ENCODE peak calls at places on chromosomes 12 and 14, in ten cellular contexts. One of them, this sample, is unnamed.

GRCh38 chr14:23405516-23406025 is 2.5 kb downstream of the MYH6 start:
- DNase-seq in BJ: no peak
- DNase-seq in A549: no peak
- DNase-seq in lung: no peak
- DNase-seq in upper lobe of right lung: no peak
- DNase-seq in psoas muscle: peak
- DNase-seq in stomach: no peak
- DNase-seq in endothelial cell of umbilical vein: no peak
- DNase-seq in epithelial cell of esophagus: no peak
- DNase-seq in AG04450: no peak
- DNase-seq in this sample: no peak

GRCh38 chr12:108572166-108572790 is 9.9 kb downstream of the ISCU start:
- DNase-seq in BJ: no peak
- DNase-seq in A549: no peak
- DNase-seq in lung: peak
- DNase-seq in upper lobe of right lung: no peak
- DNase-seq in psoas muscle: no peak
- DNase-seq in stomach: no peak
- DNase-seq in endothelial cell of umbilical vein: no peak
- DNase-seq in epithelial cell of esophagus: no peak
- DNase-seq in AG04450: no peak
- DNase-seq in this sample: no peak

GRCh38 chr14:103319422-103319821 is 14.6 kb upstream of the EIF5 start:
- DNase-seq in BJ: no peak
- DNase-seq in A549: no peak
- DNase-seq in lung: no peak
- DNase-seq in upper lobe of right lung: no peak
- DNase-seq in psoas muscle: no peak
- DNase-seq in stomach: no peak
- DNase-seq in endothelial cell of umbilical vein: no peak
- DNase-seq in epithelial cell of esophagus: no peak
- DNase-seq in AG04450: no peak
- DNase-seq in this sample: no peak

GRCh38 chr12:118536306-118536900 is 160.0 kb downstream of the SUDS3 start:
- DNase-seq in BJ: no peak
- DNase-seq in A549: no peak
- DNase-seq in lung: no peak
- DNase-seq in upper lobe of right lung: no peak
- DNase-seq in psoas muscle: no peak
- DNase-seq in stomach: no peak
- DNase-seq in endothelial cell of umbilical vein: no peak
- DNase-seq in epithelial cell of esophagus: no peak
- DNase-seq in AG04450: no peak
- DNase-seq in this sample: no peak

GRCh38 chr14:57326253-57326652 is 57.5 kb downstream of the AP5M1 start:
- DNase-seq in BJ: no peak
- DNase-seq in A549: no peak
- DNase-seq in lung: no peak
- DNase-seq in upper lobe of right lung: no peak
- DNase-seq in psoas muscle: no peak
- DNase-seq in stomach: no peak
- DNase-seq in endothelial cell of umbilical vein: no peak
- DNase-seq in epithelial cell of esophagus: no peak
- DNase-seq in AG04450: no peak
- DNase-seq in this sample: no peak

GRCh38 chr12:28869197-28869596 is 279.9 kb upstream of the FAR2 start:
- DNase-seq in BJ: peak
- DNase-seq in A549: no peak
- DNase-seq in lung: no peak
- DNase-seq in upper lobe of right lung: no peak
- DNase-seq in psoas muscle: no peak
- DNase-seq in stomach: no peak
- DNase-seq in endothelial cell of umbilical vein: peak
- DNase-seq in epithelial cell of esophagus: peak
- DNase-seq in AG04450: peak
- DNase-seq in this sample: no peak

GRCh38 chr12:99154264-99154982 is 493.1 kb upstream of the GARIN6 start:
- DNase-seq in BJ: no peak
- DNase-seq in A549: no peak
- DNase-seq in lung: no peak
- DNase-seq in upper lobe of right lung: no peak
- DNase-seq in psoas muscle: no peak
- DNase-seq in stomach: no peak
- DNase-seq in endothelial cell of umbilical vein: no peak
- DNase-seq in epithelial cell of esophagus: no peak
- DNase-seq in AG04450: no peak
- DNase-seq in this sample: no peak

GRCh38 chr14:102442241-102443211 is 67.0 kb downstream of the ANKRD9 start:
- DNase-seq in BJ: no peak
- DNase-seq in A549: no peak
- DNase-seq in lung: no peak
- DNase-seq in upper lobe of right lung: no peak
- DNase-seq in psoas muscle: peak
- DNase-seq in stomach: no peak
- DNase-seq in endothelial cell of umbilical vein: no peak
- DNase-seq in epithelial cell of esophagus: peak
- DNase-seq in AG04450: no peak
- DNase-seq in this sample: no peak

GRCh38 chr12:129195081-129195480 is 341.8 kb downstream of the GLT1D1 start:
- DNase-seq in BJ: no peak
- DNase-seq in A549: no peak
- DNase-seq in lung: no peak
- DNase-seq in upper lobe of right lung: no peak
- DNase-seq in psoas muscle: no peak
- DNase-seq in stomach: no peak
- DNase-seq in endothelial cell of umbilical vein: no peak
- DNase-seq in epithelial cell of esophagus: no peak
- DNase-seq in AG04450: no peak
- DNase-seq in this sample: no peak

GRCh38 chr12:129185855-129186254 is 332.6 kb downstream of the GLT1D1 start:
- DNase-seq in BJ: no peak
- DNase-seq in A549: no peak
- DNase-seq in lung: no peak
- DNase-seq in upper lobe of right lung: no peak
- DNase-seq in psoas muscle: no peak
- DNase-seq in stomach: no peak
- DNase-seq in endothelial cell of umbilical vein: no peak
- DNase-seq in epithelial cell of esophagus: no peak
- DNase-seq in AG04450: no peak
- DNase-seq in this sample: no peak

GRCh38 chr12:129186952-129187351 is 333.7 kb downstream of the GLT1D1 start:
- DNase-seq in BJ: no peak
- DNase-seq in A549: peak
- DNase-seq in lung: no peak
- DNase-seq in upper lobe of right lung: no peak
- DNase-seq in psoas muscle: no peak
- DNase-seq in stomach: no peak
- DNase-seq in endothelial cell of umbilical vein: no peak
- DNase-seq in epithelial cell of esophagus: no peak
- DNase-seq in AG04450: no peak
- DNase-seq in this sample: no peak

GRCh38 chr12:129193263-129193871 is 340.1 kb downstream of the GLT1D1 start:
- DNase-seq in BJ: no peak
- DNase-seq in A549: peak
- DNase-seq in lung: no peak
- DNase-seq in upper lobe of right lung: no peak
- DNase-seq in psoas muscle: no peak
- DNase-seq in stomach: peak
- DNase-seq in endothelial cell of umbilical vein: no peak
- DNase-seq in epithelial cell of esophagus: no peak
- DNase-seq in AG04450: no peak
- DNase-seq in this sample: no peak

DNA sequence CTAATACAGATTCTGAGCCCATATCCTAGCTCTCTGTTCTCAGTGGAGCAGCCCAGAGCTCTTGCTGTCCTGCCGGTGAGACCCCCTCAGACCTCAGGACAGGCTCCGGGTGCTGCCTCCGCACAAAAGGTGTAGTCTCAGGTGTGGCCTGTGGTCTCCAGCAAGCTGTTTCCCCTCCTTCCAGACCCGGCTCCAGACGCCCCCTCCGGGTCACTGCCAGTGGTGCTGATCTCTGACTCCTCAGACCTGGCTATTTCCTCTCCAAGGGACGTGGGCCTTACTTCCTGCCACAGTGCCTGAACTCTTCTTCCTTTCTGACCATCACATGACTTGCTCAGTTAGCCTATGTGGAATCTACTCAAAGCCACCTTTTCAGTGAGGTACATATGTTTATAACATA is 337.5 kb downstream of the GLT1D1 start:
- DNase-seq in BJ: no peak
- DNase-seq in A549: no peak
- DNase-seq in lung: no peak
- DNase-seq in upper lobe of right lung: no peak
- DNase-seq in psoas muscle: no peak
- DNase-seq in stomach: no peak
- DNase-seq in endothelial cell of umbilical vein: no peak
- DNase-seq in epithelial cell of esophagus: no peak
- DNase-seq in AG04450: no peak
- DNase-seq in this sample: no peak
- TF ChIP-seq CTCF in BJ: no peak
- TF ChIP-seq CTCF in A549: no peak
- TF ChIP-seq CTCF in lung: no peak
- TF ChIP-seq CTCF in upper lobe of right lung: no peak
- TF ChIP-seq CTCF in psoas muscle: no peak
- TF ChIP-seq CTCF in stomach: no peak
- TF ChIP-seq CTCF in endothelial cell of umbilical vein: no peak
- TF ChIP-seq CTCF in epithelial cell of esophagus: no peak
- TF ChIP-seq CTCF in AG04450: no peak
- TF ChIP-seq CTCF in this sample: no peak

GRCh38 chr12:19783547-19784444 is 344.5 kb downstream of the AEBP2 start:
- DNase-seq in BJ: no peak
- DNase-seq in A549: no peak
- DNase-seq in lung: no peak
- DNase-seq in upper lobe of right lung: no peak
- DNase-seq in psoas muscle: no peak
- DNase-seq in stomach: no peak
- DNase-seq in endothelial cell of umbilical vein: no peak
- DNase-seq in epithelial cell of esophagus: no peak
- DNase-seq in AG04450: no peak
- DNase-seq in this sample: no peak
- H3K4me3 ChIP-seq in BJ: no peak
- H3K4me3 ChIP-seq in A549: no peak
- H3K4me3 ChIP-seq in lung: no peak
- H3K4me3 ChIP-seq in upper lobe of right lung: no peak
- H3K4me3 ChIP-seq in psoas muscle: no peak
- H3K4me3 ChIP-seq in stomach: no peak
- H3K4me3 ChIP-seq in endothelial cell of umbilical vein: no peak
- H3K4me3 ChIP-seq in epithelial cell of esophagus: no peak
- H3K4me3 ChIP-seq in AG04450: no peak
- H3K4me3 ChIP-seq in this sample: no peak

GRCh38 chr12:68805592-68806120 is 2.3 kb upstream of the MDM2 start:
- DNase-seq in BJ: no peak
- DNase-seq in A549: no peak
- DNase-seq in lung: no peak
- DNase-seq in upper lobe of right lung: no peak
- DNase-seq in psoas muscle: no peak
- DNase-seq in stomach: no peak
- DNase-seq in endothelial cell of umbilical vein: no peak
- DNase-seq in epithelial cell of esophagus: peak
- DNase-seq in AG04450: no peak
- DNase-seq in this sample: no peak

GRCh38 chr12:68808388-68809189 is 612 bp downstream of the MDM2 start:
- DNase-seq in BJ: peak
- DNase-seq in A549: peak
- DNase-seq in lung: peak
- DNase-seq in upper lobe of right lung: peak
- DNase-seq in psoas muscle: peak
- DNase-seq in stomach: peak
- DNase-seq in endothelial cell of umbilical vein: peak
- DNase-seq in epithelial cell of esophagus: peak
- DNase-seq in AG04450: peak
- DNase-seq in this sample: peak

GRCh38 chr12:68806488-68807237 is 1.3 kb upstream of the MDM2 start:
- DNase-seq in BJ: no peak
- DNase-seq in A549: no peak
- DNase-seq in lung: no peak
- DNase-seq in upper lobe of right lung: no peak
- DNase-seq in psoas muscle: no peak
- DNase-seq in stomach: no peak
- DNase-seq in endothelial cell of umbilical vein: no peak
- DNase-seq in epithelial cell of esophagus: no peak
- DNase-seq in AG04450: no peak
- DNase-seq in this sample: no peak

GRCh38 chr12:68809190-68810026 is 1.4 kb downstream of the MDM2 start:
- DNase-seq in BJ: no peak
- DNase-seq in A549: peak
- DNase-seq in lung: no peak
- DNase-seq in upper lobe of right lung: no peak
- DNase-seq in psoas muscle: no peak
- DNase-seq in stomach: no peak
- DNase-seq in endothelial cell of umbilical vein: no peak
- DNase-seq in epithelial cell of esophagus: no peak
- DNase-seq in AG04450: no peak
- DNase-seq in this sample: no peak

DNA sequence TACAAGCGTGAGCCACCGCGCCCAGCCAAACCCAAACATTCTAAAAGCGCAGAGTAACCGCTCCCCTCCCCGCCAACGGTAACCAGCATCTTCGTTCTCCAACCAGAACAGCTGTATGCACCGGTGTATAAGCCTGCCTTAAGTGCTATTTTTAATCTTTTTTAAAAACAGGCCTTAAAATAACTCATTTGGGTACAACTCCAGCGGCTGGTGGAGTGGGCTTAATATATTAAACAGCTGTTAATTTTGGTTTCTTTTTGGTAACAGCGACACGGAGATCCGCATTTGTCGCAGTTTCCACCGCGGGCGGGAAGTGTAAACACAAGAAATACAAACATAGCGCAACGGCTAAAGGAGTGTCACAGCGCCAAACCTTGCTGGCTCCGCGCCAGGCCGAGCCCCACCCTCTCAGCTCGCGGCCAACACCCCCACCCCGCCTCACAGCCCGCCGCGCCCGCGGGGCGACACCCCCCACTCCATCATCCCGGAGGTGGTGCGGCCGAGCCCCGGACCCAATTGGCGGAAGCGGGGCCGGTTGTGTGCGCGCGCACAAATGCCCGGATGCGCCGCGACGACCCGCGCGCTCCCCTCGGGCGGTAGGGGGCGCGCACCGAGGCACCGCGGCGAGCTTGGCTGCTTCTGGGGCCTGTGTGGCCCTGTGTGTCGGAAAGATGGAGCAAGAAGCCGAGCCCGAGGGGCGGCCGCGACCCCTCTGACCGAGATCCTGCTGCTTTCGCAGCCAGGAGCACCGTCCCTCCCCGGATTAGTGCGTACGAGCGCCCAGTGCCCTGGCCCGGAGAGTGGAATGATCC is at the start of gene MDM2:
- DNase-seq in BJ: peak
- DNase-seq in A549: peak
- DNase-seq in lung: peak
- DNase-seq in upper lobe of right lung: peak
- DNase-seq in psoas muscle: peak
- DNase-seq in stomach: peak
- DNase-seq in endothelial cell of umbilical vein: peak
- DNase-seq in epithelial cell of esophagus: peak
- DNase-seq in AG04450: peak
- DNase-seq in this sample: peak
- TF ChIP-seq CTCF in BJ: peak
- TF ChIP-seq CTCF in A549: peak
- TF ChIP-seq CTCF in lung: peak
- TF ChIP-seq CTCF in upper lobe of right lung: peak
- TF ChIP-seq CTCF in psoas muscle: peak
- TF ChIP-seq CTCF in stomach: no peak
- TF ChIP-seq CTCF in endothelial cell of umbilical vein: peak
- TF ChIP-seq CTCF in epithelial cell of esophagus: peak
- TF ChIP-seq CTCF in AG04450: peak
- TF ChIP-seq CTCF in this sample: peak

GRCh38 chr12:93743229-93743998 is 66.2 kb downstream of the CRADD start:
- DNase-seq in BJ: no peak
- DNase-seq in A549: no peak
- DNase-seq in lung: no peak
- DNase-seq in upper lobe of right lung: no peak
- DNase-seq in psoas muscle: no peak
- DNase-seq in stomach: no peak
- DNase-seq in endothelial cell of umbilical vein: no peak
- DNase-seq in epithelial cell of esophagus: no peak
- DNase-seq in AG04450: no peak
- DNase-seq in this sample: no peak
- H3K4me3 ChIP-seq in BJ: no peak
- H3K4me3 ChIP-seq in A549: no peak
- H3K4me3 ChIP-seq in lung: no peak
- H3K4me3 ChIP-seq in upper lobe of right lung: peak
- H3K4me3 ChIP-seq in psoas muscle: peak
- H3K4me3 ChIP-seq in stomach: peak
- H3K4me3 ChIP-seq in endothelial cell of umbilical vein: no peak
- H3K4me3 ChIP-seq in epithelial cell of esophagus: no peak
- H3K4me3 ChIP-seq in AG04450: no peak
- H3K4me3 ChIP-seq in this sample: peak